ENCODE peak calls at places on chromosomes 13 and 19, in five cellular contexts. Z, L, N, H and D are unnamed samples.

GRCh38 chr19:17225051-17225450 is 975 bp upstream of the OCEL1 start:
- DNase-seq in L (no peak), N (no peak), Z (no peak), H (no peak), D (no peak)

GRCh38 chr13:114067886-114068722 is 64.3 kb downstream of the RASA3 start:
- DNase-seq in Z (peak), N (peak), L (no peak), H (no peak), D (no peak)

GRCh38 chr13:31051999-31052398 is 109.7 kb downstream of the HSPH1 start:
- DNase-seq in H (no peak), L (no peak), Z (no peak), N (no peak), D (no peak)

GRCh38 chr13:109784590-109785140 is 1.7 kb downstream of the IRS2 start:
- DNase-seq in H (no peak), Z (peak), L (peak), N (peak), D (no peak)

GRCh38 chr19:36097036-36097435 is 13.9 kb upstream of the OVOL3 start:
- DNase-seq in H (no peak), N (no peak), Z (no peak), L (no peak), D (no peak)

GRCh38 chr19:51127755-51128154 is 3.0 kb downstream of the SIGLEC9 start:
- DNase-seq in Z (no peak), N (no peak), L (no peak), H (no peak), D (peak)

GRCh38 chr19:49857061-49857833 is 6.3 kb downstream of the PTOV1 start:
- DNase-seq in L (no peak), N (peak), Z (no peak), H (no peak), D (no peak)

GRCh38 chr13:62997038-62997619 is 1581.5 kb upstream of the PCDH20 start:
- DNase-seq in H (no peak), N (no peak), L (no peak), Z (no peak), D (no peak)

GRCh38 chr13:77511552-77511951 is 24.0 kb upstream of the SCEL start:
- DNase-seq in L (no peak), Z (no peak), N (no peak), H (no peak), D (no peak)

DNA sequence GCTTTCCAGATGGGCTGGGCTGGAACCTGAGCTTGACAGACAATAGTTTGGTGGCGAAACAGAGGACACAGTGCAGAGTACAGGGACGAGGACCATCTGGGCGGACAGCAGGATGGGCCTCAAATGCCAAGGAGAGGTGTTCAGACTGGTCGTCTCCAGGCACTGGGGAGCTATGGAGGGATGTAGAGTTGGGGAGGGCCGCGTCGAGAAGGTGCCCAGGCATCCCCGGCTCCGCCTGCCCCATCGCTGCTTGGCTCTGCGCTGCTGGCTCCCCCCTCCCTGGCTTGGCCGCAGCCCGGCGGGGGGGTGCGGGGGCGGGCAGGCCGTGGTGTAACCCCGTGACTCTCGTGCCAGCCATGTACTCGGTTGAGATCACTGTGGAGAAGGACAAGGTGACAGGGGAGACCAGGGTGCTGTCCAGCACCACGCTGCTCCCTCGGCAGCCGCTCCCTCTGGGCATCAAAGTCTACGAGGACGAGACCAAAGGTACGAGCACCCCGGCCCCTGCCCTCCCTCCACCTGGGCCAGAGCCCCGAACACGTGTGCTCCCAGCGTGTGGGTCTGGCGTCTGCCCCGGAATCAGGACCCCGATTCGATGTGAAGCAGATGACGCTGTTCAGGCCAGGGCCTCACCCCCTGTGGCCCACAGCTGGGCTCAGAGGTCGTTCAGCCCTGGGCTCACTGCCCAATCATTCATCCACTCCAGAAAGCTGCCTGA is 10.8 kb upstream of the MISP start:
- DNase-seq in L (no peak), N (no peak), H (no peak), Z (no peak), D (no peak)
- H3K4me3 ChIP-seq in L (no peak), N (no peak), H (no peak), Z (no peak), D (no peak)

GRCh38 chr19:1752009-1752756 is 1.1 kb upstream of the ONECUT3 start:
- DNase-seq in Z (no peak), N (peak), H (no peak), L (no peak), D (no peak)

GRCh38 chr19:1754651-1755466 is 1.6 kb downstream of the ONECUT3 start:
- DNase-seq in N (peak), H (no peak), Z (no peak), L (no peak), D (no peak)

GRCh38 chr19:1752757-1753728 is at the start of gene ONECUT3:
- DNase-seq in H (no peak), Z (no peak), N (peak), L (no peak), D (no peak)

GRCh38 chr19:1755467-1756155 is 2.3 kb downstream of the ONECUT3 start:
- DNase-seq in H (no peak), L (no peak), N (peak), Z (no peak), D (no peak)

GRCh38 chr19:1753730-1754442 is 580 bp downstream of the ONECUT3 start:
- DNase-seq in H (no peak), Z (no peak), N (no peak), L (no peak), D (no peak)
- H3K4me3 ChIP-seq in H (no peak), Z (no peak), N (no peak), L (no peak), D (no peak)

DNA sequence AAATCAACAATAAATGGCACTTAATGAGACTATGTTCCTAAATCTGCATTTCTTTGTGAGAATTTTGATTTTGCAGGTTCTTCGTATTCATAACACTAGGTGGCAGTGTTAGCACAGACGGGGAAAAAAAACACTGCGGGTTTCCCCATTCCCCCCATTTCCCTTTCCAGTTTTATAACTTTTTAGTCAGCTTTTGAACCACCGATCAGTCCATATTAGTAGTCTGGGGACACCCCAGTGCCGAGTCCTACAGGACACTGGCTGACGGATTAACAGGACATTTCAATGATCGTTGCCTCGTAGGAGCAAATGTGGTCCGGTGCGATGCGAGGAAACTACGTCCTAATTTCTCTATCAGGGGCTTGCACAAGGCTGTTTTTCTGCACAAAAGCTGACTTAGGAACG is 234.3 kb downstream of the LMO7 start:
- DNase-seq in L (no peak), Z (no peak), N (no peak), H (no peak), D (no peak)
- H3K4me3 ChIP-seq in L (peak), Z (peak), N (no peak), H (peak), D (peak)

GRCh38 chr19:35033067-35034004 is 3.1 kb downstream of the SCN1B start:
- DNase-seq in L (no peak), N (no peak), Z (no peak), H (no peak), D (no peak)

GRCh38 chr19:35030257-35031071 is at the start of gene SCN1B:
- DNase-seq in L (peak), N (peak), Z (peak), H (no peak), D (no peak)

GRCh38 chr19:35029737-35030256 is 473 bp upstream of the SCN1B start:
- DNase-seq in N (no peak), H (no peak), Z (no peak), L (no peak), D (no peak)

GRCh38 chr19:35032356-35032865 is 2.1 kb downstream of the SCN1B start:
- DNase-seq in L (no peak), H (no peak), Z (no peak), N (no peak), D (no peak)

DNA sequence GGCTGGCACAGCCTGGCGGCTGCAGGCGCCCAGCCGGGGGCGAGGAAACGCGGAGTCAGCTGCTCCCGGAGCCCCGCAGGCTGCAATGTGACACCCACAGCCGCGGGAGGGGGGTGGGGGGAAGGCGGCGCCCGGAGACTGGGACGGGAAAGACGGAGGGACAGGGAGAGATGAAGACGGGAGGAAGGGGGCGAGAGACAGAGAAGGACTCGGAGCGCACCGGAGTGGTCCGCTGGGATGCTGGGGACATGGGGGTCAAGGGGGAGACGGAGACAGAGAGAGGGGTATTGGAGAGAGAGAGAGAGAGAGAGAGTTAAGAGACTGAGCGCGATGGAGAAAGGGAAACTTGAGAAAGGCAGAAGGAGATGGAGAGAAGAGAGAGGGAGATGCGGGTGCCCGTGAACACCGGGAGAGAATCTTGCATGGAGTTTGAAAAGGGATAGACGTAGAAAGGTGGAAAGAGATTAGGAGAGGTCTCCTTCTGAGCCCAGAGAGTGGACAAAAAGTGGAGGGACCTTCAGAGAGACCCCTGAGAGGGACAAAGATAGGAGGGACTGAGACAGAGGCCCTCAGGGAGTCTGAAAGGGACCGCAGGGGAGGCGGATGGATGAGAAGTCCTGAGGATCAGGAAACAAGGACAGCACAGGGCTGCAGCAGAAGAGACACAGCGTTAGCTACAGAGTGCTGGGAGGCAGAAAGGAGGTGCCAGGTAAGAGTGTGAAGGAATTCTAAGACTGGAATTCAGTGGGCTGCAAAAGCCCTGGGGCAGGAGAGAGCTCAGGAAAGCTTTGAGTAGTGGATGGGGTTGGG is 1.0 kb downstream of the SCN1B start:
- DNase-seq in L (peak), N (no peak), H (no peak), Z (no peak), D (no peak)
- H3K4me3 ChIP-seq in L (peak), N (peak), H (peak), Z (peak), D (peak)

DNA sequence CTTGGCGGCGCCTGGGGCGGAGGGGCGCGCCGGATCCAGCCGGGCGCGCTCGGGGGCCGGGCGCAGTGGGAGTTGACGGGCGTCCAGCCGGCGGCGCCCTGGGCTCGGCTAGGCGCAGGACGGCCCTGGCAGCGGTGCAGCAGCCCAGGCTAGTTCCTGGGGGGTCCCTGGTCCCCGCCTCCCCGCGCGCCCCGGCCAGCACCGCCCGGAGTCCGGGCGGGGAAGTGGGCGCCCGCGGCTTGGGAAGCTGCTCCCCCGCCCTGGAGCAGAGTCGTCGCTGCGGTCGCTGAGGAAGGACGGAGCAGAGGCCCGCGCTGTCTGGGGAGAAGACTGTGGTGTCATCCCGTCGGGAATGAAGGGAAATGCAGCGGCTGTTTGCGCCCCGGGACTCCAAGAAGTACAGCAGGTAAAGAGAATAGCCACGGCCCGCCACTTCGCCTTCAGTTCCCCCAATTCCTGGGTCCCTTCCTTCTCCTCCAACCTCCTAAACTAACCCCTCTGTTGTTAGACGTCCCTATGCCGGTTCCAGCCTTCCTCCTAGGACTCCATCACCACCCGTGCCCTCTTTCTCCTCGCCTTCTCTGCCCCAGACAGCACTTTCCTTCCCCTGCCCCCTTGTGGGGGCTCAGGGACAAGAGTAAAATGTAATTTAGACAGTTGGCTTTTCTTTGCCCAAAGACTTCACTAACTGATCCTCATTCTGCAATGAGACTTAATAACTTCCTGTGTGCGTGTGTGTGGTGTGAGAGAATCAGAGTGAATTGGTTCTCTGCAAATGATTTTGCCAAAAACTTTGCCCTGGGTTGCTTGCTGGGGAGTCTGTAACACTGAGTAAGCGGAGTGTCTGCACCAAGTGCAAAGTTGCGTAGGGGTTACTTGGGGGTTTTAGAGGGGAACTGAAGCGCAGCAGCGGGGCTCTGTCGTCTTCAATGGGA is 20.3 kb upstream of the SGCG start:
- DNase-seq in H (no peak), Z (no peak), L (no peak), N (no peak), D (no peak)
- H3K4me3 ChIP-seq in H (peak), Z (no peak), L (peak), N (no peak), D (peak)

DNA sequence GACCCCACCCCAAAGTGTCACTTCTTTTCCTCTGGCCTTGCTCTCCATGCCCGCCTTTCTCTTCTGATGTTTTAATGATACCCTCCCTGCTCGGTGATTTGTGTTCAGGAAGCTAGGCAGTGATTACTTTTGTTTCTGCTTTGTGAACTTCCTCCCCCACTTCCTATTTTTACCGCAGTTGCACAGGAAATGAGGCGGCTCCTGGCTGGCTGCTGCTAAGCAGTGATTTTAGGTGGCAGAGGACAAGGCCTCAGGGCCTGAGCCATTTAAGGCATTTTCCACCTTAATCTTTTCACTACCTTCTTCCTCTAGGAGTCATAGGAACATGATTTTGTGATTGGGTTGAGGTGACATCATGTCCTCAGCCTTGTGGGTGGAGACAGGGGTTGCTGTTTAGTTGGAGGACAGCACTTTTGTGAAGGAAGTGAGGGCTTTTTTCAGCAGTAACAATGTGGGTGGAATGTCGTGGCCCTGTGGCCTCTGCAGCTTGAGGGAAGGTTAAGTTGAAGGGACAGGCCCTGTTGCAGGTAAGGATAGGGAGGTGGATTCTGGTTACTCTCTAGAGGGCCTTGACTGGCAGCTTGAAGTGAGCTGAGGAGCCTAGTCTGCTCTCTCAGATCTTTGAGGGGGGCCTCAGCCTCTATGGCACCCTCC is 15.7 kb downstream of the GARRE1 start:
- DNase-seq in N (peak), L (peak), Z (peak), H (peak), D (peak)
- H3K4me3 ChIP-seq in N (peak), L (peak), Z (no peak), H (no peak), D (no peak)

DNA sequence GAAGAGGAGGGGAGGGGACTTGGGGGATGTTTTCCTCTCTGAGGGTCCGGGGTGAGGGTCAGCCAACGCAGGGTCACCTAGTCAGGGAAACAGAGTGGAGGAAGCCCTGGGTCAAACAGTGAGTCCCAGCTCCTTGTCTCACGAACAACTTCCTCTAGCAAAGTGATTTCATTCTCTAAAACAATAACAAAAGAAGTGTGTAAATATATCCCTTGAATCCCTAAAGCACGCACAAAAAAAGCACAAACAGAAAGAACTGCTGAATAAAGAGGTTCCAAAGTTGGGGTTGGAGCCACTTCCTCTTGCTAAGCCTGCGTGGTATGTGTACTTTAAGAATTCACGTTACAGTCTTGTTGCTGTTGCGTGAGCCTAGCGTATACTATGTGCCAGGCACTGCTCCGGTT is 1.5 kb upstream of the C5AR2 start:
- DNase-seq in N (no peak), Z (no peak), L (no peak), H (no peak), D (peak)
- H3K4me3 ChIP-seq in N (no peak), Z (no peak), L (peak), H (no peak), D (no peak)

GRCh38 chr13:94966380-94966779 is 254.0 kb upstream of the SOX21 start:
- DNase-seq in Z (no peak), L (no peak), H (no peak), N (no peak), D (no peak)

GRCh38 chr13:94972262-94972661 is 259.9 kb upstream of the SOX21 start:
- DNase-seq in N (no peak), L (no peak), H (no peak), Z (no peak), D (no peak)

GRCh38 chr13:94968040-94968756 is 255.9 kb upstream of the SOX21 start:
- DNase-seq in L (no peak), H (no peak), Z (no peak), N (no peak), D (no peak)

GRCh38 chr13:94968757-94969086 is 256.4 kb upstream of the SOX21 start:
- DNase-seq in L (no peak), Z (no peak), H (no peak), N (no peak), D (no peak)

GRCh38 chr13:94967183-94968039 is 255.1 kb upstream of the SOX21 start:
- DNase-seq in H (no peak), Z (no peak), L (no peak), N (peak), D (no peak)
- H3K4me3 ChIP-seq in H (peak), Z (no peak), L (peak), N (no peak), D (peak)

GRCh38 chr13:103926118-103926517 is 859.9 kb upstream of the SLC10A2 start:
- DNase-seq in L (no peak), N (no peak), Z (no peak), H (no peak), D (no peak)

GRCh38 chr13:103935117-103935516 is 868.9 kb upstream of the SLC10A2 start:
- DNase-seq in L (no peak), Z (no peak), H (no peak), N (no peak), D (no peak)

GRCh38 chr13:103931396-103931795 is 865.2 kb upstream of the SLC10A2 start:
- DNase-seq in H (no peak), N (no peak), Z (no peak), L (no peak), D (no peak)

DNA sequence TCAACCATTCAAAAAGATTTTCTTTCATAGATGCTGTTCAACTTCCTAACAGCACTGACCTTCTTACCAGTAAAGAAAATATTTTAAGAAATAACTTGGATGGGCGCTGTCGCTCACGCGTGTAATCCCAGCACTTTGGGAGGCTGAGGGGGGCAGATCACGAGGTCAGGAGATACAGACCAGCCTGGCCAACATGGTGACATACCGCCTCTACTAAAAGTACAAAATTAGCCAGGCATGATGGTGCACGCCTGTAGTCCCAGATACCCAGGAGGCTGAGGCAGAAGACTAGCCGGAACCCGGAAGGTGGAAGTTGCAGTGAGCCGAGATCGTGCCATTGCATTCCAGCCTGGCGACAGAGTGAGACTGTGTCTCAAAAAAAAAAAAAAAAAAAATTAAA is 865.7 kb upstream of the SLC10A2 start:
- DNase-seq in Z (no peak), H (no peak), N (no peak), L (no peak), D (no peak)
- H3K4me3 ChIP-seq in Z (no peak), H (no peak), N (no peak), L (no peak), D (no peak)